ENCODE peak calls at places on chromosomes 3 and 15, in nine cellular contexts. C, B, F, U, I, S, M, W and Y are unnamed samples.

GRCh38 chr3:159721324-159721723 is 267.3 kb upstream of the IL12A start:
- DNase-seq in C (no peak), B (no peak), F (no peak), U (no peak), I (no peak), S (no peak), M (no peak), W (no peak), Y (no peak)

GRCh38 chr3:87797872-87798566 is 260.8 kb downstream of the CGGBP1 start:
- DNase-seq in C (no peak), B (no peak), F (no peak), U (no peak), I (no peak), S (no peak), M (no peak), W (peak; percentile 13), Y (no peak)

GRCh38 chr3:159803444-159803843 is 185.2 kb upstream of the IL12A start:
- DNase-seq in C (no peak), B (no peak), F (no peak), U (no peak), I (peak; percentile 50), S (no peak), M (no peak), W (no peak), Y (no peak)

GRCh38 chr3:128253150-128253549 is 99.9 kb downstream of the EEFSEC start:
- DNase-seq in C (no peak), B (no peak), F (no peak), U (no peak), I (no peak), S (no peak), M (no peak), W (no peak), Y (no peak)

GRCh38 chr3:192417559-192418055 is 309.7 kb downstream of the FGF12 start:
- DNase-seq in C (no peak), B (no peak), F (no peak), U (no peak), I (no peak), S (no peak), M (no peak), W (no peak), Y (no peak)

GRCh38 chr3:47096955-47097354 is 67.0 kb downstream of the SETD2 start:
- DNase-seq in C (no peak), B (no peak), F (no peak), U (no peak), I (no peak), S (no peak), M (no peak), W (no peak), Y (no peak)

GRCh38 chr15:51186121-51186795 is 91.6 kb upstream of the TNFAIP8L3 start:
- DNase-seq in C (no peak), B (no peak), F (no peak), U (no peak), I (no peak), S (no peak), M (no peak), W (no peak), Y (no peak)

GRCh38 chr3:151979914-151980313 is 106.5 kb downstream of the SUCNR1 start:
- DNase-seq in C (no peak), B (no peak), F (peak; percentile 4), U (no peak), I (no peak), S (no peak), M (no peak), W (no peak), Y (no peak)

GRCh38 chr3:139302801-139303113 is 41.1 kb upstream of the MRPS22 start:
- DNase-seq in C (no peak), B (no peak), F (no peak), U (no peak), I (no peak), S (no peak), M (no peak), W (no peak), Y (no peak)

GRCh38 chr3:10173926-10174435 is 9.3 kb downstream of the IRAK2 start:
- DNase-seq in C (peak; percentile 82), B (no peak), F (no peak), U (no peak), I (no peak), S (peak; percentile 58), M (no peak), W (no peak), Y (no peak)

DNA sequence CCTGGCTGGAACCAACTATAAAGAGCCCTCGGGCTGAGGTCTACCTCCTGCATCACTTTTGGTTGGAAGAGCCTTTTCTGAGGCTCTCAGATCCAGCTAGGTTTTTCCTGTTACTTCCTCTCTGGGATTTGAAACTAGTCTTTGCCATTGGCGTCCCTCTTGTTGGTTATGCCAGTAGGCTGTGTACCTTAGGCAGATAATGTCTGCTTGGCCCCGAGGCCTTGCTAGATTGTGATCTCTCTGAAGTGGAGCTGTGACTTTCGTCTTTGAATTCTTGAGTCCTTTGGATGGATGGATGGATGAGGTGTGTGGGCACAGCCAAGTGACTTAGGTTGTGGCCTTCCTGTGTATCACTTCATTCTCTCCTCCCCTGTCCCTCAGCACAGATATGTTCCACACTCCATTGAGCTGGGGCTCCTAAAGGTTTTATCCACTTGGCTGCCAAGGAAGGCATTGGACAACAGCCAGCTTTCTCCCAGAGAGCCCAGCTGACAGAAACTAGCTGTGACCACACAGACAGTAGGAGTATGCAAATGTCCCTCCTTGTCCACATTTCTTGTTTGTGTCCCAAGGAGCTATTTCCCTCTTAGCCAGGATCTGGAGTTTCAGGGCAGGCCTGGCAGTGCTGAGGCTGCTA is 7.9 kb upstream of the DNAJC17 start:
- DNase-seq in C (no peak), B (no peak), F (no peak), U (no peak), I (no peak), S (no peak), M (no peak), W (no peak), Y (no peak)
- TF ChIP-seq POLR2AphosphoS5 in C (no peak), B (no peak), F (no peak), U (no peak), I (no peak), S (no peak), M (no peak), W (no peak), Y (no peak)

GRCh38 chr15:90420488-90420850 is 32.4 kb downstream of the IQGAP1 start:
- DNase-seq in C (no peak), B (no peak), F (no peak), U (no peak), I (no peak), S (no peak), M (no peak), W (no peak), Y (no peak)

GRCh38 chr15:90418627-90419026 is 30.6 kb downstream of the IQGAP1 start:
- DNase-seq in C (no peak), B (no peak), F (no peak), U (no peak), I (no peak), S (no peak), M (no peak), W (no peak), Y (no peak)

GRCh38 chr15:90421527-90421926 is 33.5 kb downstream of the IQGAP1 start:
- DNase-seq in C (no peak), B (no peak), F (no peak), U (no peak), I (no peak), S (no peak), M (no peak), W (no peak), Y (no peak)

GRCh38 chr15:90419738-90420487 is 31.9 kb downstream of the IQGAP1 start:
- DNase-seq in C (no peak), B (no peak), F (no peak), U (no peak), I (no peak), S (no peak), M (no peak), W (no peak), Y (no peak)

GRCh38 chr15:90419202-90419601 is 31.2 kb downstream of the IQGAP1 start:
- DNase-seq in C (no peak), B (no peak), F (no peak), U (no peak), I (no peak), S (no peak), M (no peak), W (no peak), Y (no peak)
- H3K27ac ChIP-seq in C (peak overlapping the region; percentile 84), B (peak overlapping the region; percentile 71), F (peak overlapping the region; percentile 36), U (no peak overlapping the region), I (peak overlapping the region; percentile 88), S (no peak overlapping the region), M (no peak overlapping the region), W (peak overlapping the region; percentile 60), Y (peak overlapping the region; percentile 83)

GRCh38 chr3:146162561-146162960 is 1.6 kb upstream of the PLOD2 start:
- DNase-seq in C (peak; percentile 69), B (no peak), F (no peak), U (no peak), I (no peak), S (no peak), M (no peak), W (no peak), Y (no peak)

GRCh38 chr3:146161725-146162047 is 702 bp upstream of the PLOD2 start:
- DNase-seq in C (peak; percentile 90), B (no peak), F (peak; percentile 34), U (no peak), I (no peak), S (no peak), M (no peak), W (no peak), Y (no peak)

GRCh38 chr3:146159616-146160232 is 1.3 kb downstream of the PLOD2 start:
- DNase-seq in C (no peak), B (no peak), F (no peak), U (no peak), I (no peak), S (no peak), M (no peak), W (no peak), Y (no peak)

GRCh38 chr3:146160233-146160963 is 586 bp downstream of the PLOD2 start:
- DNase-seq in C (peak; percentile 90), B (peak; percentile 81), F (peak; percentile 94), U (peak; percentile 61), I (peak; percentile 93), S (no peak), M (no peak), W (no peak), Y (no peak)

DNA sequence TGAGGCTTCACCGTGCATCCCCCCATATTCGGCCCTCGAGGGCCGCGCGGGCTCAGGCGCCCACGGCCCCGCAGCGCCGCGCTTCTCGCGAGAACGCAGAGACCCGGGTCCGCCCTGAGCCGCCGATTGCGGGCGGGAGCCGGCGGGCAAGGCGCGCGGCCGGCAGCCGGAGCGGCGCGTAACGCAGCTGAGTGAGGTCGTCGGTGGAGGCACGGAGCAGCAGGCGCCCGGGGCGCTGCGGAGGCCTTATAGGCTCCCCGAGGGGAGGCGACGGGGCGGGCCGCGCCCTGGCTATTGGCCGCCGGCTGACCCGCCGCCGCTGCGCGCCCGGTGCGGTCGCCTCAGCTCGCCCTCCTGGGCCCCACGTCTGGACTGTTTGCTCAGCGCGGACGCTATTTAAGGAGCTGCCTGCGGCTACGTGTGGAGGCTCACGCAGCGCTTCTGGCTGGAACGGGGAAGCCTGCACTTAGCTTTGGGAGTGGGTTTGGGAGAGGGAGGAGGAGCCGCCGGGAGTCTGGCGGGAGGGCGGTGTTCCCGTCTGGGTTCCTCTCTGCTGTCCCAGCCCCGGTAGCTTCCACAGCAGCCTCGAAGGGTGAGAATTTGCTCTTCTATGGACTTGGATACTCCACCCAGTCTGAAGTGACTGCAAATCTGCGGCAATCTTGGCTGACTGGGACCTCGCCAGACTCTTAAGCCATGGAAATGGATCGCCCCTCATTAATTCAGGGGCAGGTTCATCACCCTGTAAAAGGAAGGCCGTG is at the start of gene PLOD2:
- DNase-seq in C (peak; percentile 91), B (peak; percentile 82), F (peak; percentile 86), U (peak; percentile 36), I (no peak), S (no peak), M (peak; percentile 95), W (peak; percentile 79), Y (no peak)
- TF ChIP-seq POLR2AphosphoS5 in C (peak; percentile 66), B (no peak), F (peak; percentile 66), U (peak; percentile 69), I (peak; percentile 95), S (no peak), M (peak; percentile 64), W (peak; percentile 70), Y (peak; percentile 87)

GRCh38 chr3:49357466-49358216 is 512 bp downstream of the GPX1 start:
- DNase-seq in C (peak; percentile 80), B (peak; percentile 83), F (peak; percentile 53), U (no peak), I (no peak), S (peak; percentile 74), M (peak; percentile 93), W (peak; percentile 90), Y (no peak)
- H3K27ac ChIP-seq in C (peak overlapping the region; percentile 95), B (peak overlapping the region; percentile 95), F (peak overlapping the region; percentile 95), U (peak overlapping the region; percentile 62), I (peak overlapping the region; percentile 97), S (peak overlapping the region; percentile 92), M (peak overlapping the region; percentile 94), W (peak overlapping the region; percentile 96), Y (peak overlapping the region; percentile 89)